ENCODE peak calls at places on chromosomes 5 and 9, in seven cellular contexts. T is neural progenitor cell, Z is HCT116, R is GM23248, F is hepatocyte, G is MM.1S, I is PC-3. L is an unnamed sample.

GRCh38 chr5:134083517-134083916 is 31.0 kb upstream of the TCF7 start:
- DNase-seq in F (no peak), Z (no peak), I (no peak), T (no peak), G (no peak), R (peak; percentile 41), L (no peak)

GRCh38 chr5:113053614-113054013 is 77.0 kb downstream of the DCP2 start:
- DNase-seq in I (no peak), G (no peak), T (no peak), F (peak; percentile 64), R (no peak), Z (no peak), L (no peak)

GRCh38 chr5:130923543-130924159 is 241.4 kb downstream of the HINT1 start:
- DNase-seq in T (peak; percentile 10), F (no peak), Z (no peak), R (peak; percentile 37), I (no peak), G (no peak), L (no peak)

GRCh38 chr5:172816887-172817418 is 17.1 kb upstream of the ERGIC1 start:
- DNase-seq in I (peak; percentile 59), R (peak; percentile 95), T (no peak), Z (no peak), F (no peak), G (no peak), L (no peak)

GRCh38 chr9:134887686-134888602 is 7.3 kb downstream of the FCN2 start:
- DNase-seq in F (no peak), R (no peak), T (no peak), G (no peak), I (no peak), Z (no peak), L (no peak)

GRCh38 chr9:114893622-114894021 is 36.8 kb downstream of the TNFSF8 start:
- DNase-seq in T (no peak), I (peak; percentile 76), G (no peak), Z (no peak), R (peak; percentile 18), F (no peak), L (no peak)

GRCh38 chr5:36239370-36240293 is 2.1 kb downstream of the NADK2 start:
- DNase-seq in I (peak; percentile 20), Z (no peak), R (peak; percentile 13), T (no peak), G (peak; percentile 44), F (no peak), L (no peak)

GRCh38 chr9:6876195-6876594 is 118.4 kb downstream of the KDM4C start:
- DNase-seq in T (no peak), R (peak; percentile 5), G (no peak), I (no peak), F (no peak), Z (no peak), L (no peak)

GRCh38 chr5:165579911-165580310 is 2074.5 kb downstream of the MAT2B start:
- DNase-seq in F (no peak), Z (no peak), G (no peak), R (no peak), T (no peak), I (no peak), L (no peak)

GRCh38 chr5:143781993-143782520 is 29.9 kb upstream of the HMHB1 start:
- DNase-seq in T (no peak), I (no peak), Z (no peak), G (no peak), F (no peak), R (peak; percentile 18), L (no peak)

GRCh38 chr9:94912700-94913249 is 186.3 kb downstream of the AOPEP start:
- DNase-seq in Z (peak; percentile 78), F (no peak), I (peak; percentile 94), T (peak; percentile 27), G (no peak), R (peak; percentile 89), L (peak; percentile 59)

GRCh38 chr9:135998013-135998380 is 36.8 kb upstream of the UBAC1 start:
- DNase-seq in T (no peak), G (no peak), I (no peak), Z (no peak), R (no peak), F (no peak), L (no peak)

GRCh38 chr5:34497031-34497808 is 158.9 kb upstream of the RAI14 start:
- DNase-seq in I (no peak), G (no peak), Z (no peak), T (no peak), R (peak; percentile 18), F (no peak), L (no peak)

GRCh38 chr9:76352026-76352620 is 42.1 kb downstream of the RFK start:
- DNase-seq in I (no peak), G (no peak), F (no peak), Z (no peak), R (no peak), T (no peak), L (no peak)

GRCh38 chr5:137667341-137667740 is 68.5 kb downstream of the KLHL3 start:
- DNase-seq in I (no peak), R (no peak), Z (no peak), F (no peak), G (no peak), T (no peak), L (no peak)

GRCh38 chr9:107438211-107439030 is 51.1 kb downstream of the KLF4 start:
- DNase-seq in Z (no peak), I (peak; percentile 7), T (peak; percentile 62), F (no peak), G (no peak), R (no peak), L (peak; percentile 91)

GRCh38 chr5:149416977-149417713 is 38.1 kb upstream of the IL17B start:
- DNase-seq in I (no peak), Z (no peak), T (no peak), F (peak; percentile 66), R (no peak), G (no peak), L (no peak)

GRCh38 chr5:149412783-149413476 is 33.8 kb upstream of the IL17B start:
- DNase-seq in I (no peak), F (no peak), Z (no peak), T (no peak), R (peak; percentile 55), G (no peak), L (no peak)

GRCh38 chr5:149413477-149414210 is 34.6 kb upstream of the IL17B start:
- DNase-seq in R (no peak), Z (no peak), F (no peak), G (no peak), T (no peak), I (no peak), L (no peak)

GRCh38 chr5:149415245-149415967 is 36.3 kb upstream of the IL17B start:
- DNase-seq in T (no peak), G (no peak), F (no peak), Z (no peak), R (peak; percentile 61), I (no peak), L (no peak)

DNA sequence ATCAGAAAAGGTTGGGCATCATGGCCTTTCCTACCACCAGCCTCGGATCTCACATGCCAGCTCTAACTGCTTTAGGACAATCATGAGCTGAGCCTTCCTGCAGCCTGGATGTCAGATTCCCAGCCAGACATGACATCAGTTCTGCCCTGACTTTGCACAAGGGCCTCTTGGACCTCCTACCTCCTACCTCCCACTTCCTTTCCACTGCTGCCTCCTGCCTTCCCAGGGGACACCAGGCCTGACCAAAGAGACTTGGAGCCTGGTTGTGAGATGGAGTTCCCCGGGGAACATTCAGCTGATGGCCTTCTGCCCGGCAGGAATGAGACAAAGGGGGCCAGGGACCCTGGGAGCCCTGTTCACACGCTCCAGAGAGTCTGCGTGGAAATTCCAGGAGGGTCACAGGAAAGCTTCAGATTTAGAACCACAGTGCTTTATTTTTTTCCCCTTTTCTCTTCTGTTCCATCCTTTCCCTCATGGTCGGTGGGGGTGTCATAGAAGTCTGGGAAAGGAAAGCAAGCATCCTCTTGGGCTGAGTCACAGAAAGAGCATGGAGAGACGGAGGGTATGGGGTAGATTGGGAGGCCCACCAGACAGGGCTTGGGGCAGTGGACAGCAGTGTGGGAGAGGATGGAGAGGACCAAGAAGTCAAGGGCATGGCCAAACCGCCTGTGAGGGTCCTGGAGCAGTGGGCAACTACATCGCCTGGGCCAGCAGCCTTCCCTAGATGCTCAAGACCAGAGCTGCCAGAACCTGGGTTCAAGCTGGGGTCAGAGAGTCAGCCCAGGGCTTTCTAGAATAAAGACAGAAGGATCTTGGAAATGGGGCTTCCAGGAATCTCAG is 35.5 kb upstream of the IL17B start:
- DNase-seq in T (no peak), R (peak; percentile 86), G (no peak), F (no peak), Z (no peak), I (no peak), L (no peak)
- TF ChIP-seq EZH2phosphoT487 in T (no peak), R (no peak), G (no peak), F (no peak), Z (no peak), I (no peak), L (no peak)

DNA sequence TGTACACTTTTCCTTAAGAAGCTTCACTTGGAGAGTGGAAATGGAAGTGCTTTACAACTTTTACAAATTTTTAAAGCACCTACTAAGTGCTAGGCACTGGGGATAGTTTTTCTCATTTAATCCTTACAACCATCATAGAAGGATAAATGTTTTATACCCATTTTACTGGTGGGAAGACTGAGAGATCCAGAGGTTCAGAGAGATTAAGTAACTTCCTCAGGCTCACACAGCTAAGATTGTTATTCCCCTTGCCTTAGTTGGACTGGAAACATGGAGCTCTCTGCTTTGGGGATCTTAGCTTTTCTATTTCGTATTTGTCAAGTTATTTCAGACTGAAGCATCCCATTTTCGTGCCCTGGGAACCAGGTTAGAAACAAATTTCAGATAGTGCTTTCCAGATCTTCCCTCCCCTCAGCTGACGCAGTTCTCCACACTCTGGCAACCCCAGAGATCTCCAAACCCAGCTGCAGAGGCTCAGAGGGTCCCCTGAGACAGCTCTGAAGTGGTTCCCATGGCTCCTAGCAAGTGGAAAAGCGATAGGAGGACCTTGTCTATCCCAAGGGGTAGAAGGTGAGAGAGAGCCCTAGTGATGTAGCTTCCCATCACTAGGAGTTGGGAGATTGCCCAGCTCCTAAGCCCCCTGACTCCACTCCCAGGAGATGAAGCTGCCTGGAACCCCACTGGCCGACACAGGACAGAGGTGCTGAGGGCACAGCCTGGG is 16.2 kb upstream of the GABBR2 start:
- DNase-seq in Z (no peak), F (no peak), I (no peak), G (no peak), T (no peak), R (no peak), L (no peak)
- TF ChIP-seq EZH2 in Z (no peak), F (no peak), I (no peak), G (no peak), T (no peak), R (no peak), L (no peak)

GRCh38 chr9:126595982-126596381 is 17.7 kb upstream of the LMX1B start:
- DNase-seq in F (no peak), T (no peak), Z (no peak), I (no peak), R (no peak), G (no peak), L (no peak)
- H2AFZ ChIP-seq in F (no peak overlapping the region), T (no peak overlapping the region), Z (no peak overlapping the region), I (no peak overlapping the region), R (no peak overlapping the region), G (no peak overlapping the region), L (no peak overlapping the region)

GRCh38 chr5:140043508-140043872 is 391 bp upstream of the NRG2 start:
- DNase-seq in G (no peak), Z (no peak), T (peak; percentile 77), I (peak; percentile 16), R (no peak), F (no peak), L (peak; percentile 81)
- TF ChIP-seq EZH2phosphoT487 in G (no peak), Z (no peak), T (no peak), I (no peak), R (no peak), F (no peak), L (no peak)

GRCh38 chr9:69331444-69331843 is 6.4 kb downstream of the ENTREP1 start:
- DNase-seq in G (no peak), T (no peak), I (no peak), F (no peak), Z (no peak), R (no peak), L (no peak)
- TF ChIP-seq EZH2 in G (no peak), T (no peak), I (no peak), F (no peak), Z (no peak), R (no peak), L (no peak)